ENCODE peak calls at places on chromosomes 1 and 21, in nine cellular contexts. One of them, this sample, is unnamed.

GRCh38 chr1:99347041-99347684 is 82.9 kb downstream of the PLPPR4 start:
- DNase-seq in activated CD4-positive, alpha-beta T cell treated with anti-CD3 and anti-CD28 coated beads, Interleukin-2, amount 50 U/mL, for 24 hours: no peak
- DNase-seq in anterior cingulate cortex: no peak
- DNase-seq in small intestine: no peak
- DNase-seq in neural progenitor cell: no peak
- DNase-seq in aorta: no peak
- DNase-seq in cardiac muscle cell: no peak
- DNase-seq in NCI-H1417: no peak
- DNase-seq in ovary: no peak
- DNase-seq in this sample: no peak

GRCh38 chr1:154697710-154698109 is 89.7 kb upstream of the ADAR start:
- DNase-seq in activated CD4-positive, alpha-beta T cell treated with anti-CD3 and anti-CD28 coated beads, Interleukin-2, amount 50 U/mL, for 24 hours: no peak
- DNase-seq in anterior cingulate cortex: no peak
- DNase-seq in small intestine: peak; percentile 7
- DNase-seq in neural progenitor cell: no peak
- DNase-seq in aorta: no peak
- DNase-seq in cardiac muscle cell: no peak
- DNase-seq in NCI-H1417: no peak
- DNase-seq in ovary: no peak
- DNase-seq in this sample: no peak

GRCh38 chr1:209434631-209435217 is 148.8 kb upstream of the CAMK1G start:
- DNase-seq in activated CD4-positive, alpha-beta T cell treated with anti-CD3 and anti-CD28 coated beads, Interleukin-2, amount 50 U/mL, for 24 hours: no peak
- DNase-seq in anterior cingulate cortex: no peak
- DNase-seq in small intestine: no peak
- DNase-seq in neural progenitor cell: no peak
- DNase-seq in aorta: no peak
- DNase-seq in cardiac muscle cell: no peak
- DNase-seq in NCI-H1417: no peak
- DNase-seq in ovary: no peak
- DNase-seq in this sample: no peak

GRCh38 chr1:182602945-182603645 is 1.1 kb downstream of the RGS16 start:
- DNase-seq in activated CD4-positive, alpha-beta T cell treated with anti-CD3 and anti-CD28 coated beads, Interleukin-2, amount 50 U/mL, for 24 hours: no peak
- DNase-seq in anterior cingulate cortex: no peak
- DNase-seq in small intestine: no peak
- DNase-seq in neural progenitor cell: no peak
- DNase-seq in aorta: no peak
- DNase-seq in cardiac muscle cell: no peak
- DNase-seq in NCI-H1417: no peak
- DNase-seq in ovary: no peak
- DNase-seq in this sample: no peak

GRCh38 chr1:180956028-180956640 is 43.4 kb downstream of the KIAA1614 start:
- DNase-seq in activated CD4-positive, alpha-beta T cell treated with anti-CD3 and anti-CD28 coated beads, Interleukin-2, amount 50 U/mL, for 24 hours: no peak
- DNase-seq in anterior cingulate cortex: no peak
- DNase-seq in small intestine: no peak
- DNase-seq in neural progenitor cell: no peak
- DNase-seq in aorta: peak; percentile 67
- DNase-seq in cardiac muscle cell: no peak
- DNase-seq in NCI-H1417: no peak
- DNase-seq in ovary: no peak
- DNase-seq in this sample: no peak

GRCh38 chr21:25687787-25688186 is 46.9 kb downstream of the ATP5PF start:
- DNase-seq in activated CD4-positive, alpha-beta T cell treated with anti-CD3 and anti-CD28 coated beads, Interleukin-2, amount 50 U/mL, for 24 hours: no peak
- DNase-seq in anterior cingulate cortex: no peak
- DNase-seq in small intestine: no peak
- DNase-seq in neural progenitor cell: no peak
- DNase-seq in aorta: no peak
- DNase-seq in cardiac muscle cell: no peak
- DNase-seq in NCI-H1417: no peak
- DNase-seq in ovary: no peak
- DNase-seq in this sample: no peak

GRCh38 chr1:116806245-116806644 is 52.0 kb downstream of the CD2 start:
- DNase-seq in activated CD4-positive, alpha-beta T cell treated with anti-CD3 and anti-CD28 coated beads, Interleukin-2, amount 50 U/mL, for 24 hours: no peak
- DNase-seq in anterior cingulate cortex: no peak
- DNase-seq in small intestine: no peak
- DNase-seq in neural progenitor cell: no peak
- DNase-seq in aorta: no peak
- DNase-seq in cardiac muscle cell: no peak
- DNase-seq in NCI-H1417: no peak
- DNase-seq in ovary: no peak
- DNase-seq in this sample: no peak

GRCh38 chr1:2799811-2800663 is 1.5 kb downstream of the TTC34 start:
- DNase-seq in activated CD4-positive, alpha-beta T cell treated with anti-CD3 and anti-CD28 coated beads, Interleukin-2, amount 50 U/mL, for 24 hours: no peak
- DNase-seq in anterior cingulate cortex: no peak
- DNase-seq in small intestine: no peak
- DNase-seq in neural progenitor cell: no peak
- DNase-seq in aorta: peak; percentile 70
- DNase-seq in cardiac muscle cell: no peak
- DNase-seq in NCI-H1417: no peak
- DNase-seq in ovary: no peak
- DNase-seq in this sample: no peak

GRCh38 chr1:67610450-67610849 is 74.6 kb upstream of the GADD45A start:
- DNase-seq in activated CD4-positive, alpha-beta T cell treated with anti-CD3 and anti-CD28 coated beads, Interleukin-2, amount 50 U/mL, for 24 hours: no peak
- DNase-seq in anterior cingulate cortex: no peak
- DNase-seq in small intestine: no peak
- DNase-seq in neural progenitor cell: no peak
- DNase-seq in aorta: no peak
- DNase-seq in cardiac muscle cell: no peak
- DNase-seq in NCI-H1417: no peak
- DNase-seq in ovary: no peak
- DNase-seq in this sample: no peak

GRCh38 chr1:43766086-43766784 is 58.9 kb downstream of the ST3GAL3 start:
- DNase-seq in activated CD4-positive, alpha-beta T cell treated with anti-CD3 and anti-CD28 coated beads, Interleukin-2, amount 50 U/mL, for 24 hours: no peak
- DNase-seq in anterior cingulate cortex: no peak
- DNase-seq in small intestine: no peak
- DNase-seq in neural progenitor cell: peak; percentile 85
- DNase-seq in aorta: no peak
- DNase-seq in cardiac muscle cell: no peak
- DNase-seq in NCI-H1417: peak; percentile 11
- DNase-seq in ovary: no peak
- DNase-seq in this sample: no peak

GRCh38 chr1:20370628-20371200 is 80.0 kb downstream of the VWA5B1 start:
- DNase-seq in activated CD4-positive, alpha-beta T cell treated with anti-CD3 and anti-CD28 coated beads, Interleukin-2, amount 50 U/mL, for 24 hours: no peak
- DNase-seq in anterior cingulate cortex: no peak
- DNase-seq in small intestine: no peak
- DNase-seq in neural progenitor cell: no peak
- DNase-seq in aorta: no peak
- DNase-seq in cardiac muscle cell: no peak
- DNase-seq in NCI-H1417: peak; percentile 75
- DNase-seq in ovary: no peak
- DNase-seq in this sample: no peak

GRCh38 chr1:203807211-203807610 is 11.8 kb downstream of the ZBED6 start:
- DNase-seq in activated CD4-positive, alpha-beta T cell treated with anti-CD3 and anti-CD28 coated beads, Interleukin-2, amount 50 U/mL, for 24 hours: no peak
- DNase-seq in anterior cingulate cortex: no peak
- DNase-seq in small intestine: no peak
- DNase-seq in neural progenitor cell: no peak
- DNase-seq in aorta: no peak
- DNase-seq in cardiac muscle cell: peak; percentile 25
- DNase-seq in NCI-H1417: no peak
- DNase-seq in ovary: no peak
- DNase-seq in this sample: no peak

GRCh38 chr21:42527127-42527488 is 13.5 kb downstream of the SLC37A1 start:
- DNase-seq in activated CD4-positive, alpha-beta T cell treated with anti-CD3 and anti-CD28 coated beads, Interleukin-2, amount 50 U/mL, for 24 hours: no peak
- DNase-seq in anterior cingulate cortex: no peak
- DNase-seq in small intestine: no peak
- DNase-seq in neural progenitor cell: no peak
- DNase-seq in aorta: no peak
- DNase-seq in cardiac muscle cell: no peak
- DNase-seq in NCI-H1417: no peak
- DNase-seq in ovary: no peak
- DNase-seq in this sample: no peak

GRCh38 chr1:185670187-185670627 is 64.0 kb upstream of the HMCN1 start:
- DNase-seq in activated CD4-positive, alpha-beta T cell treated with anti-CD3 and anti-CD28 coated beads, Interleukin-2, amount 50 U/mL, for 24 hours: no peak
- DNase-seq in anterior cingulate cortex: no peak
- DNase-seq in small intestine: peak; percentile 32
- DNase-seq in neural progenitor cell: peak; percentile 60
- DNase-seq in aorta: no peak
- DNase-seq in cardiac muscle cell: peak; percentile 74
- DNase-seq in NCI-H1417: peak; percentile 60
- DNase-seq in ovary: peak; percentile 27
- DNase-seq in this sample: no peak

GRCh38 chr21:14737922-14738321 is 191.8 kb upstream of the SAMSN1 start:
- DNase-seq in activated CD4-positive, alpha-beta T cell treated with anti-CD3 and anti-CD28 coated beads, Interleukin-2, amount 50 U/mL, for 24 hours: no peak
- DNase-seq in anterior cingulate cortex: no peak
- DNase-seq in small intestine: peak; percentile 73
- DNase-seq in neural progenitor cell: peak; percentile 44
- DNase-seq in aorta: no peak
- DNase-seq in cardiac muscle cell: peak; percentile 70
- DNase-seq in NCI-H1417: peak; percentile 8
- DNase-seq in ovary: no peak
- DNase-seq in this sample: no peak

GRCh38 chr1:27392096-27392777 is at the start of gene GPR3:
- DNase-seq in activated CD4-positive, alpha-beta T cell treated with anti-CD3 and anti-CD28 coated beads, Interleukin-2, amount 50 U/mL, for 24 hours: peak; percentile 84
- DNase-seq in anterior cingulate cortex: peak; percentile 81
- DNase-seq in small intestine: peak; percentile 79
- DNase-seq in neural progenitor cell: peak; percentile 96
- DNase-seq in aorta: peak; percentile 97
- DNase-seq in cardiac muscle cell: peak; percentile 94
- DNase-seq in NCI-H1417: peak; percentile 92
- DNase-seq in ovary: peak; percentile 93
- DNase-seq in this sample: peak; percentile 82

GRCh38 chr1:210633636-210634035 is 304.9 kb downstream of the HHAT start:
- DNase-seq in activated CD4-positive, alpha-beta T cell treated with anti-CD3 and anti-CD28 coated beads, Interleukin-2, amount 50 U/mL, for 24 hours: no peak
- DNase-seq in anterior cingulate cortex: peak; percentile 75
- DNase-seq in small intestine: no peak
- DNase-seq in neural progenitor cell: no peak
- DNase-seq in aorta: no peak
- DNase-seq in cardiac muscle cell: no peak
- DNase-seq in NCI-H1417: no peak
- DNase-seq in ovary: no peak
- DNase-seq in this sample: no peak

GRCh38 chr1:162973381-162973795 is 95.8 kb upstream of the RGS4 start:
- DNase-seq in activated CD4-positive, alpha-beta T cell treated with anti-CD3 and anti-CD28 coated beads, Interleukin-2, amount 50 U/mL, for 24 hours: no peak
- DNase-seq in anterior cingulate cortex: no peak
- DNase-seq in small intestine: no peak
- DNase-seq in neural progenitor cell: no peak
- DNase-seq in aorta: no peak
- DNase-seq in cardiac muscle cell: peak; percentile 88
- DNase-seq in NCI-H1417: no peak
- DNase-seq in ovary: no peak
- DNase-seq in this sample: no peak

GRCh38 chr1:221663321-221663720 is 78.6 kb downstream of the DUSP10 start:
- DNase-seq in activated CD4-positive, alpha-beta T cell treated with anti-CD3 and anti-CD28 coated beads, Interleukin-2, amount 50 U/mL, for 24 hours: no peak
- DNase-seq in anterior cingulate cortex: no peak
- DNase-seq in small intestine: no peak
- DNase-seq in neural progenitor cell: no peak
- DNase-seq in aorta: no peak
- DNase-seq in cardiac muscle cell: peak; percentile 44
- DNase-seq in NCI-H1417: no peak
- DNase-seq in ovary: no peak
- DNase-seq in this sample: no peak

GRCh38 chr1:109425391-109425790 is 857 bp downstream of the PSMA5 start:
- DNase-seq in activated CD4-positive, alpha-beta T cell treated with anti-CD3 and anti-CD28 coated beads, Interleukin-2, amount 50 U/mL, for 24 hours: no peak
- DNase-seq in anterior cingulate cortex: no peak
- DNase-seq in small intestine: peak; percentile 53
- DNase-seq in neural progenitor cell: no peak
- DNase-seq in aorta: no peak
- DNase-seq in cardiac muscle cell: peak; percentile 25
- DNase-seq in NCI-H1417: no peak
- DNase-seq in ovary: no peak
- DNase-seq in this sample: no peak

GRCh38 chr1:178693368-178693767 is 31.7 kb upstream of the RALGPS2 start:
- DNase-seq in activated CD4-positive, alpha-beta T cell treated with anti-CD3 and anti-CD28 coated beads, Interleukin-2, amount 50 U/mL, for 24 hours: no peak
- DNase-seq in anterior cingulate cortex: no peak
- DNase-seq in small intestine: peak; percentile 6
- DNase-seq in neural progenitor cell: peak; percentile 38
- DNase-seq in aorta: no peak
- DNase-seq in cardiac muscle cell: peak; percentile 37
- DNase-seq in NCI-H1417: no peak
- DNase-seq in ovary: no peak
- DNase-seq in this sample: no peak

GRCh38 chr1:43822040-43822439 is 111.6 kb upstream of the ARTN start:
- DNase-seq in activated CD4-positive, alpha-beta T cell treated with anti-CD3 and anti-CD28 coated beads, Interleukin-2, amount 50 U/mL, for 24 hours: no peak
- DNase-seq in anterior cingulate cortex: no peak
- DNase-seq in small intestine: peak; percentile 83
- DNase-seq in neural progenitor cell: no peak
- DNase-seq in aorta: no peak
- DNase-seq in cardiac muscle cell: peak; percentile 85
- DNase-seq in NCI-H1417: no peak
- DNase-seq in ovary: no peak
- DNase-seq in this sample: peak; percentile 19

GRCh38 chr1:92909321-92909720 is 51.9 kb downstream of the DIPK1A start:
- DNase-seq in activated CD4-positive, alpha-beta T cell treated with anti-CD3 and anti-CD28 coated beads, Interleukin-2, amount 50 U/mL, for 24 hours: no peak
- DNase-seq in anterior cingulate cortex: no peak
- DNase-seq in small intestine: no peak
- DNase-seq in neural progenitor cell: no peak
- DNase-seq in aorta: no peak
- DNase-seq in cardiac muscle cell: peak; percentile 60
- DNase-seq in NCI-H1417: no peak
- DNase-seq in ovary: no peak
- DNase-seq in this sample: no peak

GRCh38 chr1:2356911-2357845 is 34.2 kb downstream of the MORN1 start:
- DNase-seq in activated CD4-positive, alpha-beta T cell treated with anti-CD3 and anti-CD28 coated beads, Interleukin-2, amount 50 U/mL, for 24 hours: no peak
- DNase-seq in anterior cingulate cortex: no peak
- DNase-seq in small intestine: no peak
- DNase-seq in neural progenitor cell: no peak
- DNase-seq in aorta: peak; percentile 61
- DNase-seq in cardiac muscle cell: no peak
- DNase-seq in NCI-H1417: no peak
- DNase-seq in ovary: no peak
- DNase-seq in this sample: no peak

GRCh38 chr21:35153671-35154070 is 104.6 kb upstream of the RUNX1 start:
- DNase-seq in activated CD4-positive, alpha-beta T cell treated with anti-CD3 and anti-CD28 coated beads, Interleukin-2, amount 50 U/mL, for 24 hours: no peak
- DNase-seq in anterior cingulate cortex: no peak
- DNase-seq in small intestine: no peak
- DNase-seq in neural progenitor cell: no peak
- DNase-seq in aorta: no peak
- DNase-seq in cardiac muscle cell: peak; percentile 74
- DNase-seq in NCI-H1417: no peak
- DNase-seq in ovary: no peak
- DNase-seq in this sample: no peak

GRCh38 chr1:160167580-160167979 is 16.2 kb downstream of the ATP1A4 start:
- DNase-seq in activated CD4-positive, alpha-beta T cell treated with anti-CD3 and anti-CD28 coated beads, Interleukin-2, amount 50 U/mL, for 24 hours: no peak
- DNase-seq in anterior cingulate cortex: no peak
- DNase-seq in small intestine: no peak
- DNase-seq in neural progenitor cell: no peak
- DNase-seq in aorta: no peak
- DNase-seq in cardiac muscle cell: no peak
- DNase-seq in NCI-H1417: no peak
- DNase-seq in ovary: no peak
- DNase-seq in this sample: no peak

GRCh38 chr1:61711969-61712368 is 13.0 kb downstream of the TM2D1 start:
- DNase-seq in activated CD4-positive, alpha-beta T cell treated with anti-CD3 and anti-CD28 coated beads, Interleukin-2, amount 50 U/mL, for 24 hours: no peak
- DNase-seq in anterior cingulate cortex: no peak
- DNase-seq in small intestine: no peak
- DNase-seq in neural progenitor cell: no peak
- DNase-seq in aorta: no peak
- DNase-seq in cardiac muscle cell: no peak
- DNase-seq in NCI-H1417: no peak
- DNase-seq in ovary: no peak
- DNase-seq in this sample: no peak

GRCh38 chr1:177200290-177200689 is 29.5 kb downstream of the BRINP2 start:
- DNase-seq in activated CD4-positive, alpha-beta T cell treated with anti-CD3 and anti-CD28 coated beads, Interleukin-2, amount 50 U/mL, for 24 hours: no peak
- DNase-seq in anterior cingulate cortex: no peak
- DNase-seq in small intestine: no peak
- DNase-seq in neural progenitor cell: no peak
- DNase-seq in aorta: no peak
- DNase-seq in cardiac muscle cell: no peak
- DNase-seq in NCI-H1417: no peak
- DNase-seq in ovary: no peak
- DNase-seq in this sample: no peak

GRCh38 chr1:222097646-222098045 is 355.8 kb upstream of the DUSP10 start:
- DNase-seq in activated CD4-positive, alpha-beta T cell treated with anti-CD3 and anti-CD28 coated beads, Interleukin-2, amount 50 U/mL, for 24 hours: no peak
- DNase-seq in anterior cingulate cortex: no peak
- DNase-seq in small intestine: no peak
- DNase-seq in neural progenitor cell: no peak
- DNase-seq in aorta: no peak
- DNase-seq in cardiac muscle cell: no peak
- DNase-seq in NCI-H1417: no peak
- DNase-seq in ovary: no peak
- DNase-seq in this sample: no peak

GRCh38 chr1:10196991-10197390 is 13.4 kb upstream of the KIF1B start:
- DNase-seq in activated CD4-positive, alpha-beta T cell treated with anti-CD3 and anti-CD28 coated beads, Interleukin-2, amount 50 U/mL, for 24 hours: no peak
- DNase-seq in anterior cingulate cortex: no peak
- DNase-seq in small intestine: no peak
- DNase-seq in neural progenitor cell: no peak
- DNase-seq in aorta: no peak
- DNase-seq in cardiac muscle cell: peak; percentile 76
- DNase-seq in NCI-H1417: no peak
- DNase-seq in ovary: no peak
- DNase-seq in this sample: no peak

GRCh38 chr1:53244126-53244525 is 5.8 kb upstream of the MAGOH start:
- DNase-seq in activated CD4-positive, alpha-beta T cell treated with anti-CD3 and anti-CD28 coated beads, Interleukin-2, amount 50 U/mL, for 24 hours: no peak
- DNase-seq in anterior cingulate cortex: no peak
- DNase-seq in small intestine: no peak
- DNase-seq in neural progenitor cell: no peak
- DNase-seq in aorta: no peak
- DNase-seq in cardiac muscle cell: no peak
- DNase-seq in NCI-H1417: no peak
- DNase-seq in ovary: no peak
- DNase-seq in this sample: no peak